ENCODE peak calls at places on chromosome 22, in six cellular contexts. F is naive thymus-derived CD8-positive, alpha-beta T cell; Z is AG10803; O is CD8-positive, alpha-beta memory T cell; L is left cardiac atrium; N is COR-L47. B is an unnamed sample.

GRCh38 chr22:46770726-46771125 is 8.3 kb downstream of the TBC1D22A start:
- DNase-seq in Z (no peak), L (no peak), F (no peak), O (no peak), N (no peak), B (peak; percentile 80)

GRCh38 chr22:21026783-21027692 is 5.3 kb downstream of the SLC7A4 start:
- DNase-seq in O (no peak), L (peak; percentile 40), F (no peak), Z (peak; percentile 69), N (peak; percentile 14), B (no peak)

GRCh38 chr22:27419473-27419872 is 382.1 kb downstream of the MN1 start:
- DNase-seq in O (no peak), Z (peak; percentile 25), F (no peak), L (no peak), N (no peak), B (no peak)

GRCh38 chr22:24133187-24133965 is 47.9 kb upstream of the SUSD2 start:
- DNase-seq in L (no peak), Z (peak; percentile 11), O (peak; percentile 13), N (no peak), F (peak; percentile 84), B (no peak)

GRCh38 chr22:29700949-29701927 is 18.6 kb upstream of the CABP7 start:
- DNase-seq in O (no peak), F (no peak), Z (no peak), L (no peak), N (peak; percentile 77), B (no peak)

GRCh38 chr22:20779813-20780148 is 5.9 kb downstream of the SERPIND1 start:
- DNase-seq in Z (no peak), O (no peak), L (no peak), N (no peak), F (no peak), B (no peak)

GRCh38 chr22:30041475-30041874 is 38.8 kb upstream of the HORMAD2 start:
- DNase-seq in Z (no peak), N (no peak), F (no peak), O (no peak), L (no peak), B (no peak)

GRCh38 chr22:17878970-17879369 is 104.7 kb upstream of the BID start:
- DNase-seq in Z (peak; percentile 30), O (no peak), N (no peak), L (no peak), F (no peak), B (no peak)

GRCh38 chr22:48449466-48450187 is 1378.0 kb downstream of the BRD1 start:
- DNase-seq in L (no peak), O (no peak), Z (no peak), N (no peak), F (no peak), B (peak; percentile 6)

GRCh38 chr22:22684605-22685561 is 40.5 kb downstream of the GGTLC2 start:
- DNase-seq in L (no peak), O (no peak), F (no peak), Z (peak; percentile 76), N (no peak), B (no peak)

GRCh38 chr22:49208768-49209252 is 618.9 kb downstream of the BRD1 start:
- DNase-seq in N (no peak), F (peak; percentile 43), L (no peak), Z (no peak), O (no peak), B (no peak)

GRCh38 chr22:44409211-44409648 is 88.8 kb downstream of the RTL6 start:
- DNase-seq in L (no peak), N (no peak), Z (no peak), F (no peak), O (no peak), B (no peak)

GRCh38 chr22:26990503-26991189 is 333.3 kb downstream of the MIAT start:
- DNase-seq in N (no peak), F (no peak), O (no peak), L (no peak), Z (no peak), B (no peak)

GRCh38 chr22:47558828-47559700 is 796.6 kb downstream of the TBC1D22A start:
- DNase-seq in N (no peak), Z (no peak), F (no peak), L (no peak), O (no peak), B (no peak)

GRCh38 chr22:25494774-25495173 is 69.7 kb upstream of the GRK3 start:
- DNase-seq in O (no peak), F (no peak), Z (no peak), N (no peak), L (no peak), B (no peak)

GRCh38 chr22:24338701-24339451 is 68.2 kb downstream of the SPECC1L start:
- DNase-seq in Z (peak; percentile 22), N (no peak), O (no peak), L (no peak), F (no peak), B (no peak)

GRCh38 chr22:19869497-19870152 is 15.0 kb upstream of the GNB1L start:
- DNase-seq in F (no peak), Z (no peak), L (no peak), N (no peak), O (no peak), B (peak; percentile 51)

GRCh38 chr22:45127866-45128265 is 35.9 kb upstream of the NUP50 start:
- DNase-seq in L (no peak), F (no peak), O (no peak), N (no peak), Z (peak; percentile 72), B (no peak)

GRCh38 chr22:28116261-28116673 is 197.2 kb upstream of the PITPNB start:
- DNase-seq in F (no peak), Z (peak; percentile 95), O (no peak), L (peak; percentile 59), N (no peak), B (peak; percentile 86)